ENCODE peak calls at places on chromosomes 3 and 15, in six cellular contexts. One of them, this sample, is unnamed.
A peak's percentile ranks its signal among the peaks of the same experiment; 100 is the strongest.

GRCh38 chr3:62052331-62052730 is 321.0 kb downstream of the FEZF2 start:
- DNase-seq in SK-MEL-5: no peak
- DNase-seq in CD8-positive, alpha-beta T cell: no peak
- DNase-seq in smooth muscle cell of the brain vasculature: no peak
- DNase-seq in anterior cingulate cortex: no peak
- DNase-seq in mucosa of descending colon: no peak
- DNase-seq in this sample: no peak

GRCh38 chr15:57550640-57551039 is 41.1 kb upstream of the MYZAP start:
- DNase-seq in anterior cingulate cortex: no peak
- DNase-seq in SK-MEL-5: no peak
- DNase-seq in mucosa of descending colon: peak; percentile 81
- DNase-seq in CD8-positive, alpha-beta T cell: no peak
- DNase-seq in smooth muscle cell of the brain vasculature: no peak
- DNase-seq in this sample: no peak

GRCh38 chr15:90067953-90068613 is 34.2 kb downstream of the IDH2 start:
- DNase-seq in mucosa of descending colon: no peak
- DNase-seq in CD8-positive, alpha-beta T cell: no peak
- DNase-seq in SK-MEL-5: no peak
- DNase-seq in anterior cingulate cortex: no peak
- DNase-seq in smooth muscle cell of the brain vasculature: no peak
- DNase-seq in this sample: no peak

GRCh38 chr3:62065985-62066693 is 307.2 kb downstream of the FEZF2 start:
- DNase-seq in anterior cingulate cortex: no peak
- DNase-seq in smooth muscle cell of the brain vasculature: peak; percentile 44
- DNase-seq in SK-MEL-5: no peak
- DNase-seq in CD8-positive, alpha-beta T cell: no peak
- DNase-seq in mucosa of descending colon: no peak
- DNase-seq in this sample: no peak

GRCh38 chr3:46667061-46667621 is 26.3 kb downstream of the ALS2CL start:
- DNase-seq in CD8-positive, alpha-beta T cell: no peak
- DNase-seq in mucosa of descending colon: no peak
- DNase-seq in SK-MEL-5: no peak
- DNase-seq in anterior cingulate cortex: no peak
- DNase-seq in smooth muscle cell of the brain vasculature: no peak
- DNase-seq in this sample: no peak

GRCh38 chr3:175356899-175357324 is 497.8 kb downstream of the NAALADL2 start:
- DNase-seq in CD8-positive, alpha-beta T cell: no peak
- DNase-seq in smooth muscle cell of the brain vasculature: peak; percentile 40
- DNase-seq in mucosa of descending colon: no peak
- DNase-seq in anterior cingulate cortex: no peak
- DNase-seq in SK-MEL-5: no peak
- DNase-seq in this sample: no peak

GRCh38 chr3:162489853-162490252 is 993.2 kb downstream of the OTOL1 start:
- DNase-seq in smooth muscle cell of the brain vasculature: no peak
- DNase-seq in CD8-positive, alpha-beta T cell: no peak
- DNase-seq in mucosa of descending colon: no peak
- DNase-seq in SK-MEL-5: peak; percentile 29
- DNase-seq in anterior cingulate cortex: no peak
- DNase-seq in this sample: peak; percentile 53

GRCh38 chr15:78177447-78177873 is 28.3 kb downstream of the IDH3A start:
- DNase-seq in CD8-positive, alpha-beta T cell: peak; percentile 41
- DNase-seq in SK-MEL-5: peak; percentile 70
- DNase-seq in anterior cingulate cortex: peak; percentile 12
- DNase-seq in smooth muscle cell of the brain vasculature: no peak
- DNase-seq in mucosa of descending colon: peak; percentile 68
- DNase-seq in this sample: no peak

GRCh38 chr15:64636101-64636500 is 139.3 kb downstream of the RBPMS2 start:
- DNase-seq in anterior cingulate cortex: no peak
- DNase-seq in mucosa of descending colon: no peak
- DNase-seq in smooth muscle cell of the brain vasculature: no peak
- DNase-seq in CD8-positive, alpha-beta T cell: no peak
- DNase-seq in SK-MEL-5: no peak
- DNase-seq in this sample: peak; percentile 56

GRCh38 chr3:10471337-10471721 is 34.1 kb downstream of the ATP2B2 start:
- DNase-seq in smooth muscle cell of the brain vasculature: no peak
- DNase-seq in anterior cingulate cortex: no peak
- DNase-seq in CD8-positive, alpha-beta T cell: no peak
- DNase-seq in SK-MEL-5: no peak
- DNase-seq in mucosa of descending colon: no peak
- DNase-seq in this sample: no peak

GRCh38 chr15:92082217-92082843 is 228.8 kb downstream of the SLCO3A1 start:
- DNase-seq in smooth muscle cell of the brain vasculature: peak; percentile 24
- DNase-seq in SK-MEL-5: peak; percentile 84
- DNase-seq in anterior cingulate cortex: peak; percentile 42
- DNase-seq in mucosa of descending colon: peak; percentile 81
- DNase-seq in CD8-positive, alpha-beta T cell: no peak
- DNase-seq in this sample: peak; percentile 62